ENCODE peak calls at places on chromosomes 5 and 9, in six cellular contexts. P, N, E, S, V and Z are unnamed samples.

GRCh38 chr5:149257875-149258705 is 13.6 kb upstream of the AFAP1L1 start:
- DNase-seq in E (no peak), N (no peak), P (no peak), V (no peak), S (no peak), Z (no peak)

GRCh38 chr9:74555015-74555414 is 57.9 kb downstream of the RORB start:
- DNase-seq in P (peak), N (no peak), S (no peak), E (no peak), V (no peak), Z (no peak)

GRCh38 chr9:127566351-127567001 is 45.6 kb upstream of the STXBP1 start:
- DNase-seq in N (no peak), P (no peak), E (no peak), V (no peak), S (no peak), Z (no peak)

GRCh38 chr9:69192214-69192613 is 18.1 kb downstream of the TJP2 start:
- DNase-seq in V (no peak), E (no peak), S (no peak), P (no peak), N (no peak), Z (no peak)

GRCh38 chr9:127174386-127175318 is 52.2 kb upstream of the ANGPTL2 start:
- DNase-seq in V (no peak), E (no peak), S (no peak), P (no peak), N (no peak), Z (peak)

GRCh38 chr9:110650261-110650660 is 18.3 kb upstream of the MUSK start:
- DNase-seq in N (no peak), P (no peak), S (no peak), V (no peak), E (no peak), Z (no peak)

GRCh38 chr5:173785421-173785820 is 102.7 kb upstream of the CPEB4 start:
- DNase-seq in V (no peak), E (no peak), S (no peak), N (no peak), P (no peak), Z (no peak)

GRCh38 chr5:33841829-33842228 is 50.0 kb downstream of the ADAMTS12 start:
- DNase-seq in V (no peak), P (no peak), E (no peak), S (no peak), N (no peak), Z (no peak)

GRCh38 chr5:11904270-11904906 is at the start of gene CTNND2:
- DNase-seq in N (no peak), E (no peak), P (peak), S (no peak), V (no peak), Z (no peak)

GRCh38 chr9:109452761-109453160 is 45.3 kb downstream of the PTPN3 start:
- DNase-seq in N (no peak), P (no peak), S (no peak), E (peak), V (no peak), Z (no peak)

GRCh38 chr9:98154678-98155077 is 35.7 kb upstream of the TRIM14 start:
- DNase-seq in E (no peak), N (no peak), P (no peak), V (no peak), S (no peak), Z (no peak)

GRCh38 chr9:119071636-119072035 is 297.6 kb downstream of the BRINP1 start:
- DNase-seq in S (no peak), V (no peak), N (no peak), E (no peak), P (no peak), Z (no peak)

GRCh38 chr5:131418846-131419245 is 155.0 kb downstream of the CDC42SE2 start:
- DNase-seq in P (no peak), N (no peak), E (no peak), V (no peak), S (no peak), Z (no peak)

GRCh38 chr5:16666861-16667481 is 50.2 kb upstream of the RETREG1 start:
- DNase-seq in E (peak), P (peak), S (no peak), N (no peak), V (peak), Z (no peak)

GRCh38 chr9:135573124-135573523 is 11.6 kb downstream of the PAEP start:
- DNase-seq in V (no peak), P (no peak), N (no peak), S (no peak), E (no peak), Z (no peak)

GRCh38 chr5:96851312-96852062 is 24.8 kb upstream of the ERAP2 start:
- DNase-seq in E (no peak), P (no peak), N (no peak), V (no peak), S (no peak), Z (no peak)

GRCh38 chr5:43065384-43066230 is 25.5 kb upstream of the ANXA2R start:
- DNase-seq in P (peak), N (peak), E (peak), V (peak), S (peak), Z (peak)

GRCh38 chr9:128163523-128164331 is 3.7 kb downstream of the BBLN start:
- DNase-seq in N (no peak), S (no peak), P (no peak), V (no peak), E (no peak), Z (no peak)

GRCh38 chr9:127538849-127539258 is 73.2 kb upstream of the STXBP1 start:
- DNase-seq in P (no peak), S (no peak), N (no peak), V (no peak), E (no peak), Z (no peak)

GRCh38 chr5:80860934-80861613 is 99.1 kb upstream of the RASGRF2 start:
- DNase-seq in V (no peak), N (no peak), S (no peak), P (no peak), E (no peak), Z (no peak)

GRCh38 chr5:11268894-11269293 is 507.9 kb upstream of the DAP start:
- DNase-seq in N (no peak), S (no peak), P (no peak), V (no peak), E (no peak), Z (no peak)

GRCh38 chr5:171422495-171422894 is 3.0 kb downstream of the FGF18 start:
- DNase-seq in E (no peak), P (no peak), N (no peak), V (no peak), S (no peak), Z (no peak)

GRCh38 chr5:99449786-99450185 is 521.0 kb upstream of the CHD1 start:
- DNase-seq in N (no peak), S (no peak), E (no peak), V (no peak), P (no peak), Z (no peak)

GRCh38 chr5:145295236-145295635 is 539.9 kb downstream of the PRELID2 start:
- DNase-seq in E (no peak), N (no peak), P (no peak), V (no peak), S (no peak), Z (no peak)

GRCh38 chr5:891837-892389 is 688 bp downstream of the BRD9 start:
- DNase-seq in V (no peak), P (no peak), S (no peak), E (peak), N (peak), Z (no peak)

GRCh38 chr5:126912607-126913006 is 117.8 kb downstream of the MARCHF3 start:
- DNase-seq in S (no peak), E (peak), V (no peak), N (no peak), P (no peak), Z (peak)

GRCh38 chr5:168655316-168655715 is 76.1 kb upstream of the PANK3 start:
- DNase-seq in P (no peak), N (no peak), V (no peak), S (no peak), E (no peak), Z (no peak)

GRCh38 chr5:154087260-154087659 is 48.5 kb downstream of the MFAP3 start:
- DNase-seq in E (peak), S (no peak), V (no peak), P (peak), N (no peak), Z (no peak)

GRCh38 chr5:95861858-95862561 is 39.5 kb upstream of the GLRX start:
- DNase-seq in V (no peak), N (peak), S (no peak), P (no peak), E (peak), Z (no peak)